ENCODE peak calls at places on chromosomes 11 and 22, in eight cellular contexts. U is K562, S is stomach, B is transverse colon, H is SK-N-SH, J is HL-60, M is HCT116, D is H1. X is an unnamed sample.

GRCh38 chr22:36022162-36022561 is 6.5 kb downstream of the RBFOX2 start:
- DNase-seq in D (no peak), M (no peak), U (no peak), S (no peak), H (no peak), J (no peak), B (no peak), X (no peak)

GRCh38 chr22:17384612-17385345 is 15.5 kb downstream of the CECR2 start:
- DNase-seq in M (no peak), H (no peak), B (no peak), D (no peak), J (no peak), U (no peak), S (no peak), X (no peak)

GRCh38 chr11:94504689-94505293 is 7.5 kb upstream of the C11orf97 start:
- DNase-seq in B (no peak), J (no peak), D (no peak), S (no peak), M (peak; percentile 51), H (peak; percentile 52), U (peak; percentile 44), X (no peak)

GRCh38 chr11:67563354-67564114 is 20.1 kb upstream of the GSTP1 start:
- DNase-seq in B (peak; percentile 71), M (peak; percentile 76), S (peak; percentile 52), D (no peak), H (no peak), J (no peak), U (no peak), X (peak; percentile 64)

GRCh38 chr22:37310815-37311595 is 28.7 kb downstream of the CYTH4 start:
- DNase-seq in M (no peak), H (no peak), B (no peak), D (no peak), S (no peak), J (peak; percentile 84), U (no peak), X (no peak)

GRCh38 chr11:117166491-117166890 is 12.1 kb upstream of the SIDT2 start:
- DNase-seq in U (no peak), B (no peak), M (no peak), S (no peak), D (no peak), H (no peak), J (no peak), X (no peak)

GRCh38 chr11:30356388-30356787 is 33.5 kb downstream of the ARL14EP start:
- DNase-seq in B (no peak), S (no peak), H (no peak), D (no peak), J (no peak), U (no peak), M (no peak), X (no peak)

GRCh38 chr22:22759371-22759770 is 115.0 kb downstream of the GGTLC2 start:
- DNase-seq in H (no peak), D (no peak), B (no peak), M (no peak), U (no peak), J (no peak), S (no peak), X (no peak)

GRCh38 chr11:72586591-72587090 is 87.6 kb downstream of the PDE2A start:
- DNase-seq in U (peak; percentile 40), J (no peak), D (no peak), H (no peak), B (no peak), S (no peak), M (no peak), X (no peak)

GRCh38 chr22:47647720-47648119 is 885.3 kb downstream of the TBC1D22A start:
- DNase-seq in D (no peak), U (no peak), S (no peak), M (no peak), B (no peak), J (no peak), H (no peak), X (no peak)

GRCh38 chr22:46646531-46647211 is 26.5 kb downstream of the GRAMD4 start:
- DNase-seq in U (no peak), M (no peak), H (no peak), J (no peak), S (peak; percentile 49), D (no peak), B (peak; percentile 73), X (no peak)

GRCh38 chr22:23803001-23803819 is 16.4 kb downstream of the SMARCB1 start:
- DNase-seq in H (no peak), J (no peak), B (peak; percentile 45), D (no peak), U (no peak), S (no peak), M (no peak), X (no peak)

GRCh38 chr22:29003975-29004646 is 57.5 kb downstream of the C22orf31 start:
- DNase-seq in H (no peak), S (peak; percentile 55), D (peak; percentile 54), M (no peak), B (no peak), J (no peak), U (no peak), X (no peak)

GRCh38 chr11:134498326-134499139 is 86.5 kb upstream of the B3GAT1 start:
- DNase-seq in B (no peak), J (no peak), U (no peak), S (peak; percentile 47), M (no peak), D (no peak), H (no peak), X (no peak)

GRCh38 chr22:38244106-38244505 is 28.7 kb downstream of the TMEM184B start:
- DNase-seq in S (no peak), U (no peak), J (no peak), M (no peak), H (no peak), D (no peak), B (no peak), X (no peak)

GRCh38 chr11:14972581-14973490 is 685 bp upstream of the CALCA start:
- DNase-seq in S (no peak), H (peak; percentile 37), U (no peak), M (no peak), B (no peak), D (no peak), J (no peak), X (no peak)

GRCh38 chr11:119352857-119353260 is 6.4 kb upstream of the MFRP start:
- DNase-seq in J (no peak), U (peak; percentile 65), M (no peak), H (peak; percentile 77), B (no peak), D (no peak), S (peak; percentile 70), X (no peak)

DNA sequence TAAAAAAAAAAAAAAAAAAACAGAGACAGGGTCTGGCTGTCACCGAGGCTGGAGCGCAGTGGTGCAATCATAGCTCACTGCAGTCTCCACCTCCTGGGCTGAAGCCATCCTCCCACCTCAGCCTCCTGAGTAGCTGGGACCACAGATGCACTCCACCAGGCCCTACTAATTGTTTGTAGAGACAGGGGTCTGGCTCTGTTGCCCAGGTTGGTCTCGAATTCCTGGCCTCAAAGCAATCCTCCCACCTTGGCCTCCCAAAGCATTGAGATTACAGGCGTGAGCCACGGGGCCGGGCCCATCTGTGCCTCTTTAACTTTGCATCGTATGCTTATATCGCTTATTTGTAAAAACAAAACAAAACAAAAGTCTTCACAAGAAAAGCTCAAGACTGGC is 3.1 kb downstream of the CPT1A start:
- DNase-seq in D (no peak), M (no peak), J (peak; percentile 36), U (no peak), B (no peak), S (no peak), H (no peak), X (no peak)
- H3K27ac ChIP-seq in D (no peak overlapping the region), M (peak overlapping the region; percentile 74), J (peak overlapping the region; percentile 92), U (peak overlapping the region; percentile 79), B (peak overlapping the region; percentile 89), S (peak overlapping the region; percentile 98), H (peak overlapping the region; percentile 98), X (peak overlapping the region; percentile 98)

GRCh38 chr11:70713988-70714665 is 315.8 kb downstream of the CTTN start:
- DNase-seq in M (no peak), U (no peak), J (no peak), B (no peak), D (peak; percentile 70), H (peak; percentile 68), S (no peak), X (no peak)

GRCh38 chr11:70711095-70711910 is 313.0 kb downstream of the CTTN start:
- DNase-seq in M (no peak), J (no peak), D (no peak), U (no peak), S (no peak), B (no peak), H (no peak), X (no peak)

GRCh38 chr11:70713436-70713835 is 315.1 kb downstream of the CTTN start:
- DNase-seq in S (no peak), B (no peak), J (no peak), M (no peak), D (no peak), H (no peak), U (no peak), X (no peak)

GRCh38 chr11:70711911-70712185 is 313.5 kb downstream of the CTTN start:
- DNase-seq in M (no peak), S (no peak), U (no peak), J (no peak), D (no peak), B (no peak), H (no peak), X (no peak)

DNA sequence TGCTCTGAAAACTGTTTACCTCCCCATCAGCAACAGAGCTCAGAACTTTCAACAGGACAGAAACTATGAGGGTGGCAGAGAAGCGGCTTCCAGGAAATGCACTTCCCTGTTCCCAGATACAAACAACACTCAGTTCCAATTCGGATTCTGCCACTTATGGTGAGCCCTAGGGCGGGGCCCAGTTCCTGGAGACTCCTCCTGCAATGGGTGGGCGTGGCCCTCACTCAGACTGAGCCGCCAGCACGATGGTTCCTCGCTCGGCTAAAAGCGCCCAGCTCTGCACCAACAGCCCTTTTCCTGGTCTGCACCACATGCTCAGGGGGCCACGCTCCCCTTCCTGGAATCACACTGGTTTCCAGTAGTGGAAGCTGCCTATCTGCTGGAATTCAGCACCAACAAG is 314.1 kb downstream of the CTTN start:
- DNase-seq in B (peak; percentile 52), H (no peak), J (no peak), M (no peak), D (no peak), U (peak; percentile 49), S (no peak), X (no peak)
- TF ChIP-seq POLR2AphosphoS5 in B (no peak), H (no peak), J (no peak), M (no peak), D (no peak), U (no peak), S (no peak), X (no peak)

GRCh38 chr11:61392991-61393595 is 706 bp downstream of the TMEM216 start:
- DNase-seq in J (no peak), M (no peak), S (no peak), U (no peak), B (no peak), H (peak; percentile 52), D (no peak), X (no peak)
- H3K27ac ChIP-seq in J (peak overlapping the region; percentile 83), M (peak overlapping the region; percentile 90), S (peak overlapping the region; percentile 90), U (peak overlapping the region; percentile 64), B (peak overlapping the region; percentile 88), H (no peak overlapping the region), D (no peak overlapping the region), X (peak overlapping the region; percentile 91)

DNA sequence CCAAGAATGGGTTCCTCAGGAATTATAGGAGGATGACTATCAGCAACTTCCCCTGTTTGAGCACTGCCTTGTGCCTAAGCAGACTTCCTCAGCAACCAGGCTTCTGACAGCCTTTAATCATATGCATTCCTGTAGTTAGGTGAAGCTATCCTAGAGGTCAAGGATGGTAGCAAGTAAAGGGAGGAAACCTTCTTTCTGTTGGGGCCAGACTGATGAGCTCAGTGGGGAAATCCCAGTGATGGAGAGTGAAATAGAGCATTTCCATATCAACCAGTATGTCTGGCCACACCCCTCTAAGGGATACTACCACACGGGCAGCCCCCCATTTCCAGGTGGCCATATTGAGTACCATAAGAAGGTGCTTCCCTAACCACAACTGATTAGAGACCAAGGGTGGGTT is 89.8 kb downstream of the RASSF10 start:
- DNase-seq in S (no peak), J (no peak), U (no peak), H (no peak), M (no peak), D (no peak), B (no peak), X (no peak)
- TF ChIP-seq POLR2AphosphoS5 in S (no peak), J (no peak), U (no peak), H (no peak), M (no peak), D (no peak), B (no peak), X (no peak)

X was measured in Panc1.